ENCODE peak calls at places on chromosomes 13 and 19, in ten cellular contexts. O is keratinocyte, K is DND-41, L is GM23248, Z is fibroblast of lung, H is astrocyte, G is hepatocyte, Q is neural progenitor cell, J is endothelial cell of umbilical vein, I is H1. F is an unnamed sample.
A peak's percentile ranks its signal among the peaks of the same experiment; 100 is the strongest.

GRCh38 chr19:5697890-5698634 is 8.0 kb downstream of the RPL36 start:
- DNase-seq in G (peak; percentile 3), Z (no peak), J (no peak), H (no peak), K (no peak), O (no peak), Q (no peak), I (no peak), L (no peak), F (no peak)

GRCh38 chr13:108533842-108534241 is 95.6 kb upstream of the MYO16 start:
- DNase-seq in Z (no peak), L (no peak), O (no peak), J (no peak), I (no peak), H (no peak), G (no peak), Q (no peak), K (no peak), F (no peak)

GRCh38 chr13:110426745-110427144 is 119.7 kb downstream of the COL4A2 start:
- DNase-seq in Z (no peak), O (no peak), Q (no peak), K (no peak), J (no peak), G (no peak), I (no peak), H (no peak), L (no peak), F (no peak)

GRCh38 chr13:27826379-27827353 is 34.4 kb downstream of the GSX1 start:
- DNase-seq in Z (peak; percentile 88), H (peak; percentile 63), I (peak; percentile 78), K (peak; percentile 83), G (peak; percentile 92), O (peak; percentile 48), Q (peak; percentile 92), L (peak; percentile 91), J (peak; percentile 88), F (peak; percentile 88)

GRCh38 chr19:40689339-40690049 is 957 bp downstream of the NUMBL start:
- DNase-seq in O (no peak), L (peak; percentile 59), H (peak; percentile 18), I (no peak), K (peak; percentile 69), Z (peak; percentile 21), J (peak; percentile 14), G (no peak), Q (peak; percentile 51), F (peak; percentile 27)

GRCh38 chr13:48975101-48975925 is at the start of gene FNDC3A:
- DNase-seq in Z (peak; percentile 68), J (peak; percentile 69), L (peak; percentile 77), I (no peak), K (peak; percentile 74), Q (peak; percentile 91), H (peak; percentile 61), G (peak; percentile 91), O (no peak), F (peak; percentile 78)

GRCh38 chr13:48493076-48493765 is 39.7 kb downstream of the RCBTB2 start:
- DNase-seq in Z (no peak), J (peak; percentile 28), Q (no peak), K (peak; percentile 71), G (no peak), O (no peak), L (peak; percentile 18), I (no peak), H (no peak), F (no peak)

GRCh38 chr19:4970558-4971423 is 1.9 kb downstream of the KDM4B start:
- DNase-seq in L (peak; percentile 56), K (no peak), H (no peak), G (no peak), Q (peak; percentile 65), I (no peak), O (no peak), J (peak; percentile 43), Z (peak; percentile 28), F (peak; percentile 26)

GRCh38 chr13:38216181-38216580 is 133.5 kb upstream of the UFM1 start:
- DNase-seq in L (no peak), G (no peak), H (no peak), O (no peak), Z (no peak), Q (no peak), I (no peak), J (no peak), K (no peak), F (no peak)

DNA sequence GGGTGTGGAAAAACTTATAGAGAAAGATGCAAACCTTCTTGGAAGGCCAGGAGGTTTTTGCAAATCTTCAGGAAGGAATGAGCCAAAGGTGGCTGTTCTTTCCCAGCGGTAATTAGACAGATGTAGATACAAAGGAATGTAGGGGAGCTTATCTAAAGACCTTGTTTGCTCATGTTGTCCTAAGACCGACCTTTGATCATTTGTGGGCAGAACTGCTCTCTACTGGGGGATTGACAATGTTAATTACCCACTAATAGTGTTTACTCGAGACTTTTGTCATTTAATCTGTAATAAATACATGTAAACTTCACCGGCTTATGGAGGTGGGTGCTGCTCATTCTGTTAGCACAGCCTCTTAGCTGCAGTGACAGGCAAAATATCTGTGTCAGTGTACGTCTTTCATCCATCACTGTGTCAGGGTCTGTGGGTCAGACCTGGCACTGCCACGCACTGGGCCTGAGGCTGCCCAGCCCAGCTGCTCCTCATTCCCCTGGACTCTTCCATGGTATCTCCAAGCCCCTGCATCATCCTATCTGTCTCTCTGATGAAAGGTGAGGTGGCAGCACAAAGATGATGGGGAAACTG is 68.3 kb downstream of the ZNF431 start:
- DNase-seq in L (no peak), Q (no peak), H (no peak), J (no peak), I (no peak), G (peak; percentile 40), K (no peak), Z (no peak), O (no peak), F (no peak)
- H3K36me3 ChIP-seq in L (no peaks in the 10 kb centered on the region), Q (peaks cover 3% of the 10 kb centered on the region), H (no peaks in the 10 kb centered on the region), J (no peaks in the 10 kb centered on the region), I (no peaks in the 10 kb centered on the region), G (no peaks in the 10 kb centered on the region), K (no peaks in the 10 kb centered on the region), Z (no peaks in the 10 kb centered on the region), O (no peaks in the 10 kb centered on the region), F (no peaks in the 10 kb centered on the region)

GRCh38 chr13:112723771-112724170 is 33.9 kb downstream of the ATP11A start:
- DNase-seq in Q (no peak), I (no peak), G (no peak), L (no peak), J (no peak), H (no peak), Z (no peak), K (no peak), O (no peak), F (no peak)
- H3K27ac ChIP-seq in Q (no peak overlapping the region), I (no peak overlapping the region), G (peak overlapping the region; percentile 94), L (no peak overlapping the region), J (peak overlapping the region; percentile 19), H (no peak overlapping the region), Z (no peak overlapping the region), K (no peak overlapping the region), O (no peak overlapping the region), F (no peak overlapping the region)

DNA sequence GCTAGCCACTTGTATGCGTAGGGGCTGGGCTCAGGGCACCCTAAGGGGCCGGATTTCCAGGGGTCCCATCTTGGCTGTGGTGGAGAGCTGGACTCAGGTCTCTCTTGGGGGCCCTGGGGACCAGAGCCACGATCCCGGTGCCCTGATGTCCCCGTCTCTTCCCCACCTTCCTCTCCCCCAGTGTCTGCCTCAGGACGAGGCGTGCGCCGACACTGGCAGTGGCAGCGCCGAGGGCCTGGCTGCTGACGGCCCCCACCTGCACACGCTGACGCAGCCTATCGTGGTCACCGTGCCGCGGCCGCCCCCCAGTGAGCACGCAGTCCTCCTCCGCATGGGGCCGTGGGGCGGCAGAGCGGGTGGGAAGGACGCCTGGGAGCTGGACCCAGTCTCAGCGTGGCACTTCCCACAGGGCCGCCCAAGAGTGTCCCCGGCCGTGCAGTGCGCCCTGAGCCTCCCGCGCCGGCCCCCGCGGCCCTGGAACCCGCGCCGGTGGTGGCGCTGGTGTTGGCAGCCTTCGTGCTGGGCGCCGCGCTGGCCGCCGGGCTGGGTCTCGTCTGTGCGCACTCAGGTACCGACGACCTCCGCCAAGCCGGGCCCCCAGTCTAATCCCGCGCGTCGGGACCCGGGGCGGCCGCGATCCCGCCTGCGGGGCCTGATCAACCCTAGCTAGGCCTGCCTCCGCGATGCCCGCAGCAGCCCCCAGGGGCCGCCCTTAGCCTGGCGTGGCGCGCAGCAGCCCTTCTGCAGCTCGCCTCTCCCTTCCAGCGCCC is 2.7 kb upstream of the SNAPC2 start:
- DNase-seq in Z (peak; percentile 61), O (no peak), I (no peak), L (peak; percentile 88), J (peak; percentile 56), K (no peak), G (peak; percentile 85), H (peak; percentile 19), Q (peak; percentile 86), F (peak; percentile 79)
- TF ChIP-seq EZH2 in Z (peak; percentile 67), O (no peak), I (peak; percentile 46), L (no peak), J (peak; percentile 65), K (no peak), G (peak; percentile 17), H (peak; percentile 80), Q (peak; percentile 72), F (no peak)

DNA sequence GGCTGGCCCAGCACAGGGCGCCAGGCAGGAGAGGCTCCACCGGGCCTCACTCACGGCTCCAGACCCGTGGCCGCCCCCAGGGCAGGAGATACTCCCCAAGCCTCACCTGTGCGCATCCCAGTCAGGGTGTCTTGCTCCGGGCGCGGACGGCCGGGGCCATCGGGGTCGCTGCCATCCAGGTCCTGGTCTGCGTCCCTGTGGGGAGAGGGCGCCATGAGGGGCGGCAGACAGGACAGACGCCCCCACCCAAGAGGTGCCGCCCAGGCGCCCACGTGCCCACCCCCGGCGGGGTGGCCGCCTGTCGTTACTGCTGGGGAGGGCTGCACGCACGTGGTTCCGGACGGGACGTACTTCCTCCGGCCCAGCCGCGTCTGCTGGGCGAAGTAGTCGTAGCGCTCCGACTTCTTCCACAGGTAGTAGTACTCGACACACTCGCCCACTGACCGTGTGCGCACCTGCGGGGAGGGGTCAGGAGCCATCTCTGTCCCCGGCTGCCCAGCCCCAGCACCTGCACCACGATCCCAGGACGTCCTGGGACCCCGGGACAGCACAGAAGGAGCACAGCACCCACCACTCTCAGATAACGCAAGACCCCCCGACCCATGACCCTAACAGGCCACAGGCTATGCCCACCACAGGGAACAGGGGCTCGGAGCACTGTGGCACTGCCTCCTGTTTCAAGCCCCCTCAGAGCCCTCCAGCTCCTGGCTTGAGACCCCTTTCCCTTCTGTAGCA is 17.4 kb upstream of the PLPP2 start:
- DNase-seq in O (no peak), L (no peak), J (no peak), Z (no peak), H (no peak), K (no peak), G (no peak), Q (no peak), I (no peak), F (no peak)
- H3K36me3 ChIP-seq in O (peaks cover 24% of the 10 kb centered on the region), L (no peaks in the 10 kb centered on the region), J (peaks cover 12% of the 10 kb centered on the region), Z (peaks cover 25% of the 10 kb centered on the region), H (peaks cover 5% of the 10 kb centered on the region), K (peaks cover 84% of the 10 kb centered on the region), G (no peaks in the 10 kb centered on the region), Q (no peaks in the 10 kb centered on the region), I (peaks cover 27% of the 10 kb centered on the region), F (peaks cover 40% of the 10 kb centered on the region)

GRCh38 chr13:35953537-35954206 is 177.5 kb downstream of the DCLK1 start:
- DNase-seq in K (no peak), H (peak; percentile 84), J (peak; percentile 79), Q (peak; percentile 86), O (no peak), I (peak; percentile 65), Z (peak; percentile 96), G (peak; percentile 90), L (peak; percentile 94), F (peak; percentile 87)
- H3K27ac ChIP-seq in K (no peak overlapping the region), H (peak overlapping the region; percentile 11), J (no peak overlapping the region), Q (no peak overlapping the region), O (no peak overlapping the region), I (no peak overlapping the region), Z (no peak overlapping the region), G (peak overlapping the region; percentile 1), L (no peak overlapping the region), F (no peak overlapping the region)

GRCh38 chr19:13505761-13506549 is at the start of gene CACNA1A:
- DNase-seq in Q (peak; percentile 83), L (peak; percentile 80), G (peak; percentile 40), O (no peak), I (no peak), J (no peak), Z (no peak), K (no peak), H (no peak), F (peak; percentile 17)
- TF ChIP-seq EZH2 in Q (peak; percentile 34), L (no peak), G (peak; percentile 51), O (peak; percentile 91), I (no peak), J (peak; percentile 79), Z (peak; percentile 35), K (no peak), H (peak; percentile 47), F (peak; percentile 55)

F was measured in A673.